ENCODE peak calls at places on chromosome 18, in five cellular contexts. S is HepG2, D is K562, E is A549, F is stomach. U is an unnamed sample.

GRCh38 chr18:33495278-33495677 is 54.8 kb upstream of the CCDC178 start:
- DNase-seq in S (peak), E (peak), F (no peak), D (peak), U (no peak)

GRCh38 chr18:8469793-8470192 is 139.4 kb upstream of the RAB12 start:
- DNase-seq in S (no peak), E (no peak), F (no peak), D (no peak), U (no peak)

GRCh38 chr18:47204908-47205522 is 28.9 kb upstream of the IER3IP1 start:
- DNase-seq in F (peak), D (peak), S (peak), E (peak), U (no peak)

GRCh38 chr18:61731169-61731568 is 161.6 kb downstream of the RNF152 start:
- DNase-seq in D (no peak), S (no peak), F (no peak), E (no peak), U (no peak)

GRCh38 chr18:27752944-27753343 is 424.0 kb downstream of the CDH2 start:
- DNase-seq in D (no peak), F (no peak), S (no peak), E (no peak), U (no peak)

GRCh38 chr18:74013955-74014354 is 133.7 kb downstream of the FBXO15 start:
- DNase-seq in D (no peak), E (no peak), F (no peak), S (no peak), U (no peak)

GRCh38 chr18:69845588-69846506 is 101.8 kb downstream of the CD226 start:
- DNase-seq in S (no peak), D (no peak), F (no peak), E (peak), U (no peak)

GRCh38 chr18:74222710-74223497 is 68.9 kb downstream of the CYB5A start:
- DNase-seq in E (no peak), S (no peak), D (no peak), F (no peak), U (no peak)

GRCh38 chr18:73943763-73944162 is 203.9 kb downstream of the FBXO15 start:
- DNase-seq in E (no peak), S (no peak), D (no peak), F (no peak), U (no peak)

GRCh38 chr18:28357785-28358401 is 181.0 kb upstream of the CDH2 start:
- DNase-seq in F (no peak), S (peak), E (peak), D (no peak), U (no peak)

GRCh38 chr18:23812566-23813440 is 123.5 kb downstream of the LAMA3 start:
- DNase-seq in F (no peak), E (peak), S (no peak), D (peak), U (no peak)

GRCh38 chr18:23972416-23972815 is 42.1 kb upstream of the TTC39C start:
- DNase-seq in S (no peak), F (no peak), E (no peak), D (no peak), U (no peak)

GRCh38 chr18:66682855-66683322 is 79.0 kb upstream of the CDH19 start:
- DNase-seq in E (no peak), D (no peak), S (no peak), F (no peak), U (no peak)

GRCh38 chr18:3525870-3526420 is 76.0 kb downstream of the TGIF1 start:
- DNase-seq in D (peak), F (no peak), E (no peak), S (no peak), U (no peak)

GRCh38 chr18:79548077-79548450 is 131.5 kb upstream of the CTDP1 start:
- DNase-seq in F (peak), E (no peak), D (no peak), S (no peak), U (peak)

GRCh38 chr18:79580481-79581171 is 99.0 kb upstream of the CTDP1 start:
- DNase-seq in D (no peak), F (no peak), S (no peak), E (no peak), U (peak)

GRCh38 chr18:50356036-50356945 is 18.6 kb upstream of the SKA1 start:
- DNase-seq in D (no peak), E (no peak), S (peak), F (no peak), U (no peak)

GRCh38 chr18:49699303-49699702 is 114.0 kb downstream of the ACAA2 start:
- DNase-seq in F (no peak), E (no peak), D (no peak), S (no peak), U (no peak)

GRCh38 chr18:3597159-3597977 is 147.4 kb downstream of the TGIF1 start:
- DNase-seq in F (no peak), S (no peak), D (no peak), E (no peak), U (no peak)

GRCh38 chr18:36706313-36706881 is 122.4 kb downstream of the TPGS2 start:
- DNase-seq in F (no peak), D (no peak), S (no peak), E (no peak), U (no peak)

GRCh38 chr18:80175451-80176235 is 66.6 kb downstream of the ADNP2 start:
- DNase-seq in D (no peak), S (no peak), F (peak), E (no peak), U (no peak)

GRCh38 chr18:7592305-7593071 is 25.4 kb downstream of the PTPRM start:
- DNase-seq in E (no peak), F (no peak), S (no peak), D (no peak), U (no peak)

GRCh38 chr18:54127759-54128378 is 96.6 kb downstream of the MBD2 start:
- DNase-seq in E (peak), S (peak), D (peak), F (no peak), U (no peak)

GRCh38 chr18:26757263-26758019 is 108.1 kb downstream of the AQP4 start:
- DNase-seq in S (no peak), F (peak), D (no peak), E (peak), U (no peak)

GRCh38 chr18:74596959-74597661 is 560 bp upstream of the ZNF407 start:
- DNase-seq in F (peak), E (peak), D (peak), S (peak), U (peak)

GRCh38 chr18:26746284-26747130 is 119.0 kb downstream of the AQP4 start:
- DNase-seq in S (peak), D (no peak), F (no peak), E (peak), U (no peak)

GRCh38 chr18:48575301-48575657 is 36.4 kb downstream of the CTIF start:
- DNase-seq in S (no peak), F (no peak), D (no peak), E (no peak), U (no peak)

GRCh38 chr18:33669589-33669988 is 91.6 kb downstream of the ASXL3 start:
- DNase-seq in F (no peak), E (no peak), S (no peak), D (no peak), U (no peak)

GRCh38 chr18:22082408-22082807 is 87.0 kb upstream of the GATA6 start:
- DNase-seq in F (no peak), D (no peak), S (no peak), E (no peak), U (no peak)

GRCh38 chr18:62788111-62788510 is 72.8 kb downstream of the PHLPP1 start:
- DNase-seq in E (no peak), S (no peak), F (no peak), D (no peak), U (no peak)

GRCh38 chr18:61400714-61401113 is 67.5 kb downstream of the CDH20 start:
- DNase-seq in S (no peak), D (no peak), F (no peak), E (no peak), U (no peak)

GRCh38 chr18:12119358-12119757 is 25.7 kb downstream of the ANKRD62 start:
- DNase-seq in E (no peak), D (no peak), F (no peak), S (no peak), U (no peak)

GRCh38 chr18:74819433-74820059 is 221.9 kb downstream of the ZNF407 start:
- DNase-seq in E (peak), S (peak), F (no peak), D (peak), U (no peak)

GRCh38 chr18:35861367-35862114 is 110.9 kb upstream of the RMP24 start:
- DNase-seq in D (no peak), F (no peak), E (no peak), S (no peak), U (no peak)

GRCh38 chr18:12606592-12607315 is 51.2 kb downstream of the SPIRE1 start:
- DNase-seq in E (peak), F (no peak), D (no peak), S (peak), U (no peak)

GRCh38 chr18:59079264-59079972 is 60.3 kb upstream of the SEC11C start:
- DNase-seq in F (no peak), E (no peak), S (no peak), D (no peak), U (no peak)

DNA sequence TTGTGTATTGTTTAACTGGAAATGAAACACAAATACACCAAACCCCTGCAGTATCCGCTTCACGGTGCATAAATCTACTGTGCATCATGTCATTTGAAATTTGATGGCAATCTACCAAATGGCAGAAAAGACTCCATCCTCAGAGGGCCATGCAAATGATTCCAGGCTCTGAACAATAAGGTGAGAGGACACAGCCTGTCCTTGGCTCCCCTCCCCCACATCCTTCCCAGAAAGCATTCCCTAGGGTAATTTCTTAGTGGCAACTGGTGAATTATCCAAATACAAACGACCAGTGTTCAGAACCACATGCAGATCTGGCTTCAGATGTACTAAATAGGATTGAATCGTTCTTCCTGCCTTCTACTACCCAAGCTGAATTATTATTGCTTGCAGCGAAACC is 80.6 kb downstream of the ADCYAP1 start:
- DNase-seq in E (no peak), D (no peak), S (no peak), F (no peak), U (no peak)
- TF ChIP-seq EP300 in E (no peak), D (no peak), S (no peak), F (no peak), U (no peak)

GRCh38 chr18:5982332-5982731 is 87.0 kb upstream of the TMEM200C start:
- DNase-seq in E (no peak), D (no peak), S (no peak), F (no peak), U (no peak)
- TF ChIP-seq EP300 in E (no peak), D (no peak), S (no peak), F (no peak), U (no peak)

GRCh38 chr18:77062518-77063003 is 70.0 kb downstream of the MBP start:
- DNase-seq in S (no peak), F (peak), D (no peak), E (no peak), U (no peak)
- TF ChIP-seq EP300 in S (no peak), F (no peak), D (no peak), E (no peak), U (no peak)

GRCh38 chr18:51726614-51727013 is 529.1 kb upstream of the MEX3C start:
- DNase-seq in D (no peak), F (no peak), S (no peak), E (no peak), U (no peak)
- TF ChIP-seq EP300 in D (no peak), F (no peak), S (no peak), E (no peak), U (no peak)

GRCh38 chr18:32372381-32373061 is 98.2 kb downstream of the GAREM1 start:
- DNase-seq in D (no peak), S (peak), F (peak), E (peak), U (no peak)
- TF ChIP-seq EP300 in D (no peak), S (no peak), F (no peak), E (no peak), U (no peak)

DNA sequence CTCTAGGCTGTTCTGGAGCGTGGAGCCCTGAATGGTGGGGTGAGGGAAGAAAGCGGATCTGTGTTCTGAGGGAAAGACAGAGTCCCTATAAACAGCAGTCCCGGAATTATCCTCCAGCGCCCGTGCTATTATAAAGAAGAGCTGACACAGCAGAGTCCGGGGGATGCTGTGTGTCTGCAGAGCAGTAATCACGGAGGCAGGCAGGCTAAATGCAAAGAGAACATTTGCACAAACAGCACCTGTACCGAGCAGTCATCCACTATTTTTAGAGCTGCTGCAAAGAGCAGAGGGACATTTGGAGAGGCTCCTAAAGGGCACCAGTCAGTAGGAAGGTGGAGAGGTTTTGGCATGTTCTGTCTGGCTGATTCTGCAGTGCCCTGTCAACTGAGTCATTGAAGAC is 293.8 kb upstream of the SLC14A2 start:
- DNase-seq in S (no peak), E (no peak), F (no peak), D (no peak), U (no peak)
- TF ChIP-seq EP300 in S (no peak), E (no peak), F (no peak), D (no peak), U (no peak)

GRCh38 chr18:55385770-55386169 is 202.2 kb downstream of the TCF4 start:
- DNase-seq in E (no peak), D (no peak), F (no peak), S (no peak), U (no peak)

GRCh38 chr18:55384551-55385275 is 203.3 kb downstream of the TCF4 start:
- DNase-seq in E (peak), F (no peak), D (peak), S (peak), U (no peak)

GRCh38 chr18:55386545-55386944 is 201.4 kb downstream of the TCF4 start:
- DNase-seq in F (no peak), E (no peak), D (peak), S (no peak), U (no peak)

GRCh38 chr18:55384115-55384514 is 203.9 kb downstream of the TCF4 start:
- DNase-seq in S (no peak), F (no peak), E (no peak), D (no peak), U (no peak)

DNA sequence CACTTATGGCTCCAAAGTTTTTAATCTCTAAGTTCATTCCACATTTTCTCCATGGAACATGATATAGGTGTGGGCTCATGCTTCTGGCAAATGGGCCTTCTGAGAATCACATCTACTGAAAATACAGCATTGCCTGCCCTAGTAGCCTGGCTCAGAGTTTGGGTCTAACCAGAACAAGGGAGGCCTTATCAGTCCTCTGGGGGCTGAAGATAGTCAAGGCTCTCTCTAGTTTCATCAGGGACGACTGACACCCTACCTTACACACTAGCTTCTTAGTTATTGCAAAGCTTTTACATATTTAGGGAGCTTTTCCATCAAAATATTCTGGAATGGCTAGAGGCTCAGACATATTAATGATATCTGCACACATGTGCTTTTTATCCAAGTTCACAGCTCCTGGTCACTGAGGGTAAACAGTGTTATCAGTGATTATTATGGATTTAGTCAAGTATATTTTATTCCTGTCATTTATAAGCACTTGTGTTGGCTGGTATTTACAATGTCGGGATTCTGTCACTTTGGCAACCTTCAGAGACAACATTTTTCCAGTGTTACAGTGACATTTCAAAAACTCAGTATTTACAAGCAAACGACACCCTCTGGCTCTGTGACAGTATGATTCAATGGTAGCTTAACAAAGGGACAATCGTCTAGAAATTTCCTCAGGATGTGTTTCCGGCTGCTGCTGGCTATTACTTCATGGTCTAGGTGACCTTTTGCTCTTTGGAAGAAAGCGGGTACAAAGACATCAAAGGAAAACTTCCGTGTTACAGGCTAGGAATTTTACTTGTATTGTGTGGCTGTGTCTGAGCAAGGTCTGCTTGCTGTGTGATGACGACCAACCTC is 200.6 kb downstream of the TCF4 start:
- DNase-seq in E (no peak), F (no peak), S (peak), D (peak), U (no peak)
- TF ChIP-seq EP300 in E (no peak), F (no peak), S (no peak), D (no peak), U (no peak)

GRCh38 chr18:10519999-10520935 is 5.6 kb upstream of the NAPG start:
- DNase-seq in S (peak), F (peak), D (peak), E (peak), U (peak)
- TF ChIP-seq EP300 in S (no peak), F (no peak), D (no peak), E (no peak), U (no peak)

GRCh38 chr18:370753-371615 is 103.1 kb upstream of the THOC1 start:
- DNase-seq in F (no peak), S (no peak), E (no peak), D (no peak), U (no peak)

GRCh38 chr18:374735-375168 is 106.9 kb upstream of the THOC1 start:
- DNase-seq in E (no peak), F (no peak), D (no peak), S (no peak), U (peak)

GRCh38 chr18:369224-370010 is 101.6 kb upstream of the THOC1 start:
- DNase-seq in F (no peak), D (no peak), S (no peak), E (no peak), U (no peak)

GRCh38 chr18:376307-376706 is 108.5 kb upstream of the THOC1 start:
- DNase-seq in D (no peak), F (no peak), S (no peak), E (no peak), U (peak)

DNA sequence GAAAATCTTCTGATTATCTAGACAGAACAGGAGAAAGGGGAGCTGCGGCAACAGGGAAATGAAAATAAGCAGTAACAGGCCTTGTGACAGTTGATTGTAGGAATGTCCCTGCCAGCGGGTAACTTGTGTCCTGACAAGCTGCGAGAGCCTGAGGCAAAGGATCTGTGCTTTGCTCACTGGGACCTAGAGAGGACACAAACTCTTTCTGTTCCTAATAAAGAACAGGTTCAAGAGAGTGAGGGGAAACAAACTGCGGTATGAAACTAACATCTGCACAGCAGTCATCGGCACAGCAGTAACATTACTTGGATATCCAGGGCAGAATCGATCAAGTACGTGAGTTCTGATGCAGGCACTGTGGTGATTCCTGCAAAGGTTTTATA is 103.8 kb upstream of the THOC1 start:
- DNase-seq in F (no peak), E (no peak), D (no peak), S (no peak), U (no peak)
- TF ChIP-seq EP300 in F (no peak), E (no peak), D (no peak), S (no peak), U (no peak)

GRCh38 chr18:71995895-71996443 is 548.2 kb downstream of the CBLN2 start:
- DNase-seq in E (no peak), F (no peak), D (no peak), S (no peak), U (no peak)
- TF ChIP-seq EP300 in E (no peak), F (no peak), D (no peak), S (no peak), U (no peak)